ENCODE peak calls at places on chromosome 22, in five cellular contexts. O is LoVo; S is fibroblast of lung; E is activated CD8-positive, alpha-beta memory T cell treated with anti-CD3 and anti-CD28 coated beads for 1 hour; P is HT1080. T is an unnamed sample.

GRCh38 chr22:44057411-44057987 is 33.4 kb downstream of the PARVB start:
- DNase-seq in O (no peak), S (peak), E (no peak), P (no peak), T (no peak)

GRCh38 chr22:22704156-22704946 is 59.9 kb downstream of the GGTLC2 start:
- DNase-seq in O (no peak), S (no peak), E (no peak), P (no peak), T (no peak)

GRCh38 chr22:23773247-23774113 is 831 bp downstream of the MMP11 start:
- DNase-seq in O (no peak), S (no peak), E (no peak), P (no peak), T (no peak)

GRCh38 chr22:23036684-23037428 is 33.5 kb upstream of the GNAZ start:
- DNase-seq in O (no peak), S (no peak), E (no peak), P (peak), T (no peak)

GRCh38 chr22:43031617-43032016 is 16.7 kb upstream of the PACSIN2 start:
- DNase-seq in O (no peak), S (no peak), E (no peak), P (no peak), T (no peak)

GRCh38 chr22:37904572-37905533 is 1.2 kb upstream of the MICALL1 start:
- DNase-seq in O (peak), S (peak), E (no peak), P (peak), T (no peak)

GRCh38 chr22:36460202-36460601 is 21.2 kb downstream of the TXN2 start:
- DNase-seq in O (no peak), S (no peak), E (no peak), P (no peak), T (no peak)

GRCh38 chr22:22046370-22046769 is 63.8 kb upstream of the TOP3B start:
- DNase-seq in O (no peak), S (no peak), E (no peak), P (no peak), T (no peak)

GRCh38 chr22:24357547-24357946 is 69.9 kb upstream of the ADORA2A start:
- DNase-seq in O (no peak), S (no peak), E (no peak), P (no peak), T (no peak)

GRCh38 chr22:29266564-29267461 is 968 bp downstream of the RHBDD3 start:
- DNase-seq in O (no peak), S (no peak), E (no peak), P (no peak), T (no peak)

GRCh38 chr22:23563111-23563510 is 17.0 kb downstream of the IGLL1 start:
- DNase-seq in O (no peak), S (no peak), E (no peak), P (no peak), T (no peak)

GRCh38 chr22:38348751-38349496 is 31.7 kb upstream of the CSNK1E start:
- DNase-seq in O (no peak), S (no peak), E (no peak), P (no peak), T (no peak)

GRCh38 chr22:23789121-23789520 is 2.4 kb downstream of the SMARCB1 start:
- DNase-seq in O (no peak), S (no peak), E (no peak), P (no peak), T (no peak)

GRCh38 chr22:48979482-48979881 is 848.2 kb downstream of the BRD1 start:
- DNase-seq in O (no peak), S (no peak), E (no peak), P (peak), T (peak)

GRCh38 chr22:42993651-42994275 is 21.2 kb downstream of the PACSIN2 start:
- DNase-seq in O (no peak), S (peak), E (no peak), P (no peak), T (no peak)

GRCh38 chr22:49025791-49026475 is 801.7 kb downstream of the BRD1 start:
- DNase-seq in O (no peak), S (no peak), E (no peak), P (no peak), T (no peak)

GRCh38 chr22:27273386-27273785 is 528.2 kb downstream of the MN1 start:
- DNase-seq in O (no peak), S (no peak), E (no peak), P (no peak), T (no peak)

GRCh38 chr22:37633693-37634504 is 5.6 kb upstream of the SH3BP1 start:
- DNase-seq in O (no peak), S (peak), E (no peak), P (peak), T (peak)

GRCh38 chr22:47030143-47030641 is 267.7 kb downstream of the TBC1D22A start:
- DNase-seq in O (no peak), S (no peak), E (no peak), P (no peak), T (no peak)

GRCh38 chr22:19807161-19807913 is 46.8 kb downstream of the TBX1 start:
- DNase-seq in O (no peak), S (no peak), E (no peak), P (no peak), T (no peak)

GRCh38 chr22:37275622-37276021 is 6.7 kb upstream of the CYTH4 start:
- DNase-seq in O (no peak), S (no peak), E (no peak), P (no peak), T (peak)

GRCh38 chr22:35400335-35400680 is 368 bp downstream of the MCM5 start:
- DNase-seq in O (no peak), S (no peak), E (no peak), P (no peak), T (no peak)

GRCh38 chr22:35476341-35476740 is 64.3 kb upstream of the RASD2 start:
- DNase-seq in O (no peak), S (no peak), E (no peak), P (no peak), T (no peak)

GRCh38 chr22:24592144-24592845 is 578 bp downstream of the LRRC75B start:
- DNase-seq in O (no peak), S (peak), E (no peak), P (no peak), T (no peak)

GRCh38 chr22:26399288-26399687 is 29.8 kb upstream of the ASPHD2 start:
- DNase-seq in O (no peak), S (no peak), E (no peak), P (no peak), T (no peak)

GRCh38 chr22:43381693-43382092 is 30.1 kb upstream of the MPPED1 start:
- DNase-seq in O (no peak), S (peak), E (no peak), P (no peak), T (peak)

GRCh38 chr22:39176067-39176621 is 23.7 kb upstream of the CBX7 start:
- DNase-seq in O (peak), S (peak), E (no peak), P (peak), T (no peak)

GRCh38 chr22:36362819-36363377 is 24.9 kb downstream of the MYH9 start:
- DNase-seq in O (no peak), S (no peak), E (no peak), P (no peak), T (no peak)